ENCODE peak calls at places on chromosome 3, in nine cellular contexts. One of them, this sample, is unnamed.

GRCh38 chr3:166570136-166570535 is 732.9 kb upstream of the BCHE start:
- DNase-seq in SW 1271: no peak
- DNase-seq in Ammon's horn: no peak
- DNase-seq in occipital lobe: no peak
- DNase-seq in fibroblast of pulmonary artery: no peak
- DNase-seq in AG20443: no peak
- DNase-seq in brain microvascular endothelial cell: no peak
- DNase-seq in HT1080: no peak
- DNase-seq in PC-3: no peak
- DNase-seq in this sample: no peak

GRCh38 chr3:69444980-69445379 is 59.1 kb upstream of the FRMD4B start:
- DNase-seq in SW 1271: no peak
- DNase-seq in Ammon's horn: no peak
- DNase-seq in occipital lobe: no peak
- DNase-seq in fibroblast of pulmonary artery: no peak
- DNase-seq in AG20443: no peak
- DNase-seq in brain microvascular endothelial cell: no peak
- DNase-seq in HT1080: peak
- DNase-seq in PC-3: peak
- DNase-seq in this sample: no peak

GRCh38 chr3:124774841-124775402 is 44.7 kb downstream of the UMPS start:
- DNase-seq in SW 1271: no peak
- DNase-seq in Ammon's horn: no peak
- DNase-seq in occipital lobe: no peak
- DNase-seq in fibroblast of pulmonary artery: no peak
- DNase-seq in AG20443: no peak
- DNase-seq in brain microvascular endothelial cell: no peak
- DNase-seq in HT1080: no peak
- DNase-seq in PC-3: no peak
- DNase-seq in this sample: no peak

GRCh38 chr3:177606891-177607290 is 409.6 kb upstream of the TBL1XR1 start:
- DNase-seq in SW 1271: no peak
- DNase-seq in Ammon's horn: no peak
- DNase-seq in occipital lobe: no peak
- DNase-seq in fibroblast of pulmonary artery: no peak
- DNase-seq in AG20443: no peak
- DNase-seq in brain microvascular endothelial cell: no peak
- DNase-seq in HT1080: no peak
- DNase-seq in PC-3: peak
- DNase-seq in this sample: no peak

GRCh38 chr3:133377396-133377795 is 22.5 kb upstream of the BFSP2 start:
- DNase-seq in SW 1271: no peak
- DNase-seq in Ammon's horn: peak
- DNase-seq in occipital lobe: no peak
- DNase-seq in fibroblast of pulmonary artery: peak
- DNase-seq in AG20443: peak
- DNase-seq in brain microvascular endothelial cell: peak
- DNase-seq in HT1080: peak
- DNase-seq in PC-3: peak
- DNase-seq in this sample: peak

GRCh38 chr3:165196577-165197561 is 685 bp upstream of the SLITRK3 start:
- DNase-seq in SW 1271: no peak
- DNase-seq in Ammon's horn: peak
- DNase-seq in occipital lobe: peak
- DNase-seq in fibroblast of pulmonary artery: no peak
- DNase-seq in AG20443: peak
- DNase-seq in brain microvascular endothelial cell: no peak
- DNase-seq in HT1080: no peak
- DNase-seq in PC-3: no peak
- DNase-seq in this sample: no peak

GRCh38 chr3:146640955-146641867 is 36.1 kb upstream of the PLSCR5 start:
- DNase-seq in SW 1271: no peak
- DNase-seq in Ammon's horn: peak
- DNase-seq in occipital lobe: no peak
- DNase-seq in fibroblast of pulmonary artery: peak
- DNase-seq in AG20443: peak
- DNase-seq in brain microvascular endothelial cell: peak
- DNase-seq in HT1080: peak
- DNase-seq in PC-3: peak
- DNase-seq in this sample: peak

GRCh38 chr3:122784436-122784835 is 9.2 kb downstream of the HSPBAP1 start:
- DNase-seq in SW 1271: no peak
- DNase-seq in Ammon's horn: no peak
- DNase-seq in occipital lobe: no peak
- DNase-seq in fibroblast of pulmonary artery: peak
- DNase-seq in AG20443: peak
- DNase-seq in brain microvascular endothelial cell: peak
- DNase-seq in HT1080: no peak
- DNase-seq in PC-3: peak
- DNase-seq in this sample: peak

GRCh38 chr3:28915711-28916481 is 365.0 kb upstream of the RBMS3 start:
- DNase-seq in SW 1271: peak
- DNase-seq in Ammon's horn: peak
- DNase-seq in occipital lobe: no peak
- DNase-seq in fibroblast of pulmonary artery: peak
- DNase-seq in AG20443: peak
- DNase-seq in brain microvascular endothelial cell: peak
- DNase-seq in HT1080: peak
- DNase-seq in PC-3: peak
- DNase-seq in this sample: peak

This sample was measured in iris pigment epithelial cell.